ENCODE peak calls at places on chromosome 7, in nine cellular contexts. One of them, this sample, is unnamed.

GRCh38 chr7:83468251-83468739 is 180.6 kb downstream of the SEMA3E start:
- DNase-seq in GM18507: no peak
- DNase-seq in globus pallidus: peak
- DNase-seq in anterior cingulate cortex: peak
- DNase-seq in A549: peak
- DNase-seq in dermis microvascular lymphatic vessel endothelial cell: peak
- DNase-seq in AG09319: peak
- DNase-seq in endothelial cell: no peak
- DNase-seq in COR-L47: peak
- DNase-seq in this sample: peak

GRCh38 chr7:18667466-18667865 is 171.9 kb downstream of the HDAC9 start:
- DNase-seq in anterior cingulate cortex: no peak
- DNase-seq in AG09319: no peak
- DNase-seq in globus pallidus: no peak
- DNase-seq in endothelial cell: peak
- DNase-seq in A549: no peak
- DNase-seq in COR-L47: no peak
- DNase-seq in dermis microvascular lymphatic vessel endothelial cell: peak
- DNase-seq in GM18507: no peak
- DNase-seq in this sample: no peak

GRCh38 chr7:128032605-128033235 is 1.5 kb upstream of the LRRC4 start:
- DNase-seq in COR-L47: no peak
- DNase-seq in endothelial cell: no peak
- DNase-seq in GM18507: no peak
- DNase-seq in globus pallidus: peak
- DNase-seq in AG09319: no peak
- DNase-seq in anterior cingulate cortex: no peak
- DNase-seq in A549: no peak
- DNase-seq in dermis microvascular lymphatic vessel endothelial cell: no peak
- DNase-seq in this sample: no peak

GRCh38 chr7:94324380-94325120 is 70.1 kb upstream of the COL1A2 start:
- DNase-seq in globus pallidus: no peak
- DNase-seq in AG09319: peak
- DNase-seq in anterior cingulate cortex: no peak
- DNase-seq in dermis microvascular lymphatic vessel endothelial cell: no peak
- DNase-seq in GM18507: no peak
- DNase-seq in endothelial cell: no peak
- DNase-seq in A549: no peak
- DNase-seq in COR-L47: no peak
- DNase-seq in this sample: no peak

GRCh38 chr7:148882668-148883232 is 1.3 kb downstream of the EZH2 start:
- DNase-seq in AG09319: no peak
- DNase-seq in anterior cingulate cortex: no peak
- DNase-seq in globus pallidus: no peak
- DNase-seq in dermis microvascular lymphatic vessel endothelial cell: no peak
- DNase-seq in GM18507: no peak
- DNase-seq in endothelial cell: no peak
- DNase-seq in A549: no peak
- DNase-seq in COR-L47: no peak
- DNase-seq in this sample: no peak

GRCh38 chr7:114087674-114088539 is 169.1 kb upstream of the PPP1R3A start:
- DNase-seq in endothelial cell: peak
- DNase-seq in globus pallidus: no peak
- DNase-seq in AG09319: no peak
- DNase-seq in GM18507: no peak
- DNase-seq in dermis microvascular lymphatic vessel endothelial cell: no peak
- DNase-seq in anterior cingulate cortex: no peak
- DNase-seq in A549: no peak
- DNase-seq in COR-L47: peak
- DNase-seq in this sample: no peak

GRCh38 chr7:78226059-78226658 is 427.6 kb downstream of the PHTF2 start:
- DNase-seq in COR-L47: peak
- DNase-seq in A549: peak
- DNase-seq in AG09319: peak
- DNase-seq in anterior cingulate cortex: no peak
- DNase-seq in GM18507: no peak
- DNase-seq in globus pallidus: peak
- DNase-seq in dermis microvascular lymphatic vessel endothelial cell: no peak
- DNase-seq in endothelial cell: peak
- DNase-seq in this sample: peak

GRCh38 chr7:142603870-142604448 is 145.3 kb upstream of the PRSS1 start:
- DNase-seq in GM18507: no peak
- DNase-seq in COR-L47: peak
- DNase-seq in AG09319: peak
- DNase-seq in endothelial cell: peak
- DNase-seq in globus pallidus: peak
- DNase-seq in A549: peak
- DNase-seq in dermis microvascular lymphatic vessel endothelial cell: peak
- DNase-seq in anterior cingulate cortex: no peak
- DNase-seq in this sample: peak

GRCh38 chr7:43823941-43824340 is 45.4 kb downstream of the MRPS24 start:
- DNase-seq in anterior cingulate cortex: no peak
- DNase-seq in A549: no peak
- DNase-seq in COR-L47: no peak
- DNase-seq in globus pallidus: no peak
- DNase-seq in dermis microvascular lymphatic vessel endothelial cell: no peak
- DNase-seq in GM18507: no peak
- DNase-seq in AG09319: no peak
- DNase-seq in endothelial cell: no peak
- DNase-seq in this sample: no peak

GRCh38 chr7:38335490-38336135 is 62.2 kb upstream of the TARP start:
- DNase-seq in endothelial cell: peak
- DNase-seq in globus pallidus: peak
- DNase-seq in dermis microvascular lymphatic vessel endothelial cell: peak
- DNase-seq in A549: peak
- DNase-seq in GM18507: peak
- DNase-seq in COR-L47: peak
- DNase-seq in anterior cingulate cortex: peak
- DNase-seq in AG09319: peak
- DNase-seq in this sample: no peak

GRCh38 chr7:35680403-35681013 is 14.4 kb downstream of the HERPUD2 start:
- DNase-seq in AG09319: no peak
- DNase-seq in A549: no peak
- DNase-seq in dermis microvascular lymphatic vessel endothelial cell: no peak
- DNase-seq in endothelial cell: no peak
- DNase-seq in GM18507: no peak
- DNase-seq in globus pallidus: no peak
- DNase-seq in COR-L47: peak
- DNase-seq in anterior cingulate cortex: no peak
- DNase-seq in this sample: peak

This sample was measured in NCI-H2227 treated with DMSO at 0.1 percent for 48 hours.